ENCODE peak calls at places on chromosomes 3 and 15, in seven cellular contexts. Q is GM23338, N is IMR-90, K is brain microvascular endothelial cell, R is breast epithelium, J is endodermal cell, S is astrocyte. C is an unnamed sample.

GRCh38 chr15:41286665-41287333 is 45.6 kb downstream of the OIP5 start:
- DNase-seq in Q (no peak), S (no peak), R (no peak), N (peak), K (no peak), J (no peak), C (peak)

GRCh38 chr15:73273181-73274002 is 95.4 kb downstream of the HCN4 start:
- DNase-seq in N (peak), K (peak), Q (peak), R (no peak), J (peak), S (peak), C (peak)

GRCh38 chr3:33067484-33067883 is 29.5 kb downstream of the GLB1 start:
- DNase-seq in J (peak), Q (no peak), N (peak), S (peak), R (no peak), K (peak), C (peak)

GRCh38 chr3:129161860-129162271 is 1.0 kb upstream of the ISY1 start:
- DNase-seq in Q (peak), K (no peak), J (peak), N (peak), R (no peak), S (no peak), C (no peak)

GRCh38 chr3:25033407-25034029 is 394.5 kb upstream of the RARB start:
- DNase-seq in Q (peak), R (no peak), S (no peak), N (peak), J (peak), K (no peak), C (peak)

GRCh38 chr15:60972866-60973265 is 256.2 kb downstream of the RORA start:
- DNase-seq in Q (no peak), K (peak), J (no peak), S (peak), N (peak), R (no peak), C (peak)

GRCh38 chr15:78711638-78712037 is 70.6 kb upstream of the CHRNB4 start:
- DNase-seq in J (no peak), K (no peak), R (no peak), S (no peak), Q (no peak), N (no peak), C (no peak)

GRCh38 chr15:79166311-79166955 is 75.9 kb upstream of the RASGRF1 start:
- DNase-seq in J (peak), R (no peak), Q (no peak), S (no peak), K (no peak), N (no peak), C (no peak)

GRCh38 chr15:44010114-44010513 is 183.3 kb downstream of the WDR76 start:
- DNase-seq in R (no peak), K (no peak), Q (no peak), J (no peak), S (peak), N (peak), C (peak)

GRCh38 chr3:124520970-124521369 is 209.3 kb upstream of the UMPS start:
- DNase-seq in K (no peak), R (no peak), Q (no peak), S (no peak), J (no peak), N (peak), C (no peak)

GRCh38 chr15:29098652-29099051 is 171.0 kb downstream of the NSMCE3 start:
- DNase-seq in N (no peak), Q (no peak), R (no peak), J (no peak), K (no peak), S (no peak), C (no peak)

GRCh38 chr15:78206326-78207109 is 27.8 kb downstream of the ACSBG1 start:
- DNase-seq in S (peak), Q (no peak), R (no peak), N (peak), K (peak), J (peak), C (peak)

GRCh38 chr3:195183071-195183776 is 87.7 kb downstream of the XXYLT1 start:
- DNase-seq in R (no peak), S (no peak), N (no peak), Q (no peak), J (peak), K (no peak), C (peak)

GRCh38 chr3:43892535-43892934 is 201.8 kb downstream of the ABHD5 start:
- DNase-seq in N (no peak), Q (no peak), K (no peak), R (no peak), J (peak), S (no peak), C (no peak)

GRCh38 chr3:14366233-14366632 is 36.2 kb upstream of the SLC6A6 start:
- DNase-seq in J (no peak), S (no peak), K (no peak), R (no peak), Q (no peak), N (no peak), C (no peak)
- TF ChIP-seq CTCF in J (no peak), S (no peak), K (no peak), R (no peak), Q (no peak), N (no peak), C (no peak)

GRCh38 chr15:100330629-100331215 is 11.1 kb downstream of the ADAMTS17 start:
- DNase-seq in J (no peak), Q (no peak), S (no peak), K (no peak), N (no peak), R (no peak), C (no peak)

GRCh38 chr15:100333236-100333635 is 8.5 kb downstream of the ADAMTS17 start:
- DNase-seq in S (no peak), K (no peak), Q (no peak), J (no peak), R (no peak), N (no peak), C (no peak)

GRCh38 chr15:100332721-100333120 is 9.1 kb downstream of the ADAMTS17 start:
- DNase-seq in K (no peak), N (no peak), S (no peak), Q (no peak), J (no peak), R (no peak), C (no peak)

GRCh38 chr15:100334015-100334414 is 7.8 kb downstream of the ADAMTS17 start:
- DNase-seq in S (no peak), Q (no peak), K (no peak), R (no peak), N (no peak), J (no peak), C (no peak)

DNA sequence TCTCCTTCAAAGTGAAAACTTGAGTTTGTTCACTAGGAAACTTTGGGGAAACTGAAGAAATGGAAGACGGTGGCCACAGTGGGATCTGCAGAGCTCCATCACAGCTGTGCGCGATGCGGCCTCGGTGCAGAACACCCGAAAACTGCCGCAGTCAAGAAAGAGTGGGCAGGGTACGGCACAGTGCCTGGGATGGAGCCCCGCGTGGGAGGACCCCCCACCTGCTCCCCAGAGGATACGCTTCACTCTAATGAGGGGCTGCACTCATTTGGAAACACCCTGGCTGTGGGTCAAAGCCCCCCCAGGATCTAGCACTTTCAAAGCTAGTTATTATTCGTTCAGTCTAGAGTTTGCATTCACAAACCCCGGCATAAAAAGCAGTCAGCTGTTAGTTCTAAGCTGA is 9.5 kb downstream of the ADAMTS17 start:
- DNase-seq in K (no peak), J (no peak), R (no peak), S (no peak), N (no peak), Q (no peak), C (no peak)
- H3K4me3 ChIP-seq in K (no peak), J (no peak), R (no peak), S (no peak), N (no peak), Q (no peak), C (no peak)

GRCh38 chr3:56801597-56802410 is at the start of gene ARHGEF3:
- DNase-seq in N (peak), S (peak), R (peak), K (peak), J (peak), Q (peak), C (peak)
- TF ChIP-seq CTCF in N (peak), S (no peak), R (peak), K (peak), J (peak), Q (peak), C (peak)

GRCh38 chr3:138370321-138370720 is 21.9 kb downstream of the MRAS start:
- DNase-seq in K (no peak), Q (no peak), S (no peak), J (no peak), N (no peak), R (no peak), C (no peak)
- H3K4me3 ChIP-seq in K (no peak), Q (no peak), S (no peak), J (no peak), N (no peak), R (no peak), C (no peak)

GRCh38 chr15:69903476-69904295 is 194.0 kb downstream of the TLE3 start:
- DNase-seq in Q (no peak), K (peak), S (peak), N (peak), J (no peak), R (no peak), C (peak)
- TF ChIP-seq CTCF in Q (no peak), K (no peak), S (no peak), N (no peak), J (no peak), R (no peak), C (no peak)

GRCh38 chr15:36883705-36884355 is 216.5 kb downstream of the MEIS2 start:
- DNase-seq in R (peak), S (peak), N (peak), Q (peak), K (peak), J (peak), C (peak)

GRCh38 chr15:36882487-36883108 is 217.8 kb downstream of the MEIS2 start:
- DNase-seq in N (no peak), K (no peak), Q (peak), J (peak), S (no peak), R (no peak), C (no peak)

GRCh38 chr15:36886135-36887011 is 214.0 kb downstream of the MEIS2 start:
- DNase-seq in R (no peak), K (no peak), J (peak), S (no peak), N (no peak), Q (peak), C (no peak)

GRCh38 chr15:36885709-36886108 is 214.6 kb downstream of the MEIS2 start:
- DNase-seq in S (no peak), J (no peak), R (no peak), Q (no peak), N (no peak), K (no peak), C (no peak)

DNA sequence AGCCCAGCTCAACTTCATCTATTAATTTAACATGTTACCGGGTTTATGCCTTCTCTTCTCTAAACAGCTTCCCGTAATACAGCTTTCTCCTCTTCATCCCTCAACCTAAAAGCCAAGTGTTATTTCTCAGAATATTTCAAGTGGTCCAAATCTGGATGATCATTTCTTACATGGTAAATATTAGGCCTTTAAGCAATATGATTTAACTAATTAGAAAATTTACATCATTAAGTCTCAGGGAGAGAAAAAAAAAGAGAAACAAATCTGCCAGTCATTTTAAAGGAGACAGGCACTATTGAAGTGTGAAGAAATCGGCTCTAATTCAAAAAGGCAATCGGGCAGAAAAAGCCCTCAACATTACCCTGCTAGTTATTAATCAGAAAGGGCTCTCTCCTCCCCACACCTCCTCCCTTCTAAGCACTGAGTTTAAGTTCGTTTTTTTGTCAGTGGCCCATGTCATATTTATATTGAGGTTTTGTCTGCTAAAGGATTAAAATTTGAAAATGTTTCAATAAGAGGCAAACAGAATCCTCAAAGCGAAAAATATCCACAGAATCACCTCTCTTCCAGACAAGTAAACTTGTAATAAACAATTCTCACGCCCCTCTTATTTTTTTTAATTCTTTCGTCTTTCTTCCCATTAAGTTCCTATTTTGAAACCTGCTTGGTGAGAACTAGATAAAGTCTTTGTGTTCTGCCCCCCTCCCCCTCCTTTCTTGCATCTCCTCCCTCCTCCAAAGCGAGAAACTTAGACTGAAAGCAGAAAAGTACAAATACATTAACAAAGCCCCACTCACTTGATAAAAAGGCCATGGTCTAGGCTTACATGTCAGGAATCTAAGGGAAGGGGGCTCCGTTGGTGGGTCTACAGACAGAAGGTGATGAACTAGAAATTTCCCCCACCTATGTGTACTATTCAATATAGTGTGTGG is 215.7 kb downstream of the MEIS2 start:
- DNase-seq in Q (no peak), N (no peak), R (no peak), S (no peak), J (no peak), K (no peak), C (no peak)
- H3K4me3 ChIP-seq in Q (peak), N (no peak), R (no peak), S (no peak), J (peak), K (no peak), C (no peak)

C was measured in AG10803.